ENCODE peak calls at places on chromosomes 5 and 9, in six cellular contexts. E is osteocyte; N is IMR-90; Y is left ventricle myocardium inferior; Z is heart right ventricle; H is CD8-positive, alpha-beta T cell. D is an unnamed sample.

GRCh38 chr9:127954831-127955293 is 17.2 kb upstream of the DPM2 start:
- DNase-seq in E (no peak), N (no peak), Y (no peak), Z (peak; percentile 10), H (no peak), D (no peak)

GRCh38 chr9:16509946-16510504 is 360.4 kb downstream of the BNC2 start:
- DNase-seq in E (no peak), N (peak; percentile 81), Y (no peak), Z (no peak), H (no peak), D (no peak)

GRCh38 chr5:160054047-160054446 is 45.1 kb downstream of the TTC1 start:
- DNase-seq in E (no peak), N (peak; percentile 61), Y (no peak), Z (no peak), H (no peak), D (no peak)

GRCh38 chr5:97071101-97071500 is 71.3 kb downstream of the LIX1 start:
- DNase-seq in E (no peak), N (peak; percentile 93), Y (no peak), Z (no peak), H (no peak), D (no peak)

GRCh38 chr5:158456756-158457155 is 597.8 kb upstream of the CLINT1 start:
- DNase-seq in E (no peak), N (peak; percentile 94), Y (no peak), Z (no peak), H (no peak), D (no peak)

GRCh38 chr5:141100243-141100805 is at the start of gene PCDHB3:
- DNase-seq in E (no peak), N (peak; percentile 16), Y (peak; percentile 40), Z (no peak), H (no peak), D (no peak)

GRCh38 chr5:127884416-127884815 is 181.2 kb downstream of the CCDC192 start:
- DNase-seq in E (no peak), N (no peak), Y (no peak), Z (no peak), H (no peak), D (no peak)

GRCh38 chr9:101977614-101978210 is 239.3 kb upstream of the GRIN3A start:
- DNase-seq in E (no peak), N (peak; percentile 12), Y (no peak), Z (no peak), H (no peak), D (no peak)

GRCh38 chr5:174056064-174056842 is 10.7 kb downstream of the NSG2 start:
- DNase-seq in E (no peak), N (no peak), Y (peak; percentile 57), Z (peak; percentile 40), H (no peak), D (no peak)

GRCh38 chr9:134403682-134404301 is 77.5 kb downstream of the RXRA start:
- DNase-seq in E (no peak), N (peak; percentile 87), Y (peak; percentile 87), Z (peak; percentile 84), H (peak; percentile 25), D (no peak)

GRCh38 chr5:65483474-65484346 is 2.0 kb upstream of the ADAMTS6 start:
- DNase-seq in E (no peak), N (peak; percentile 86), Y (no peak), Z (no peak), H (no peak), D (no peak)

GRCh38 chr5:33489481-33490067 is 48.8 kb downstream of the TARS1 start:
- DNase-seq in E (no peak), N (no peak), Y (no peak), Z (no peak), H (no peak), D (no peak)

GRCh38 chr5:112604741-112605390 is 132.8 kb upstream of the APC start:
- DNase-seq in E (no peak), N (no peak), Y (no peak), Z (no peak), H (no peak), D (no peak)

GRCh38 chr5:158390556-158390955 is 531.6 kb upstream of the CLINT1 start:
- DNase-seq in E (no peak), N (peak; percentile 87), Y (no peak), Z (no peak), H (no peak), D (no peak)

GRCh38 chr9:111481885-111482636 is 2.1 kb downstream of the ECPAS start:
- DNase-seq in E (no peak), N (peak; percentile 63), Y (no peak), Z (no peak), H (no peak), D (no peak)

GRCh38 chr5:35244171-35244570 is 13.9 kb upstream of the PRLR start:
- DNase-seq in E (no peak), N (no peak), Y (no peak), Z (no peak), H (no peak), D (no peak)

GRCh38 chr5:35248843-35249780 is 18.8 kb upstream of the PRLR start:
- DNase-seq in E (no peak), N (peak; percentile 8), Y (no peak), Z (no peak), H (no peak), D (no peak)

GRCh38 chr5:35246411-35246810 is 16.1 kb upstream of the PRLR start:
- DNase-seq in E (no peak), N (no peak), Y (no peak), Z (no peak), H (no peak), D (no peak)

GRCh38 chr5:35247645-35248034 is 17.4 kb upstream of the PRLR start:
- DNase-seq in E (no peak), N (no peak), Y (no peak), Z (no peak), H (no peak), D (no peak)

DNA sequence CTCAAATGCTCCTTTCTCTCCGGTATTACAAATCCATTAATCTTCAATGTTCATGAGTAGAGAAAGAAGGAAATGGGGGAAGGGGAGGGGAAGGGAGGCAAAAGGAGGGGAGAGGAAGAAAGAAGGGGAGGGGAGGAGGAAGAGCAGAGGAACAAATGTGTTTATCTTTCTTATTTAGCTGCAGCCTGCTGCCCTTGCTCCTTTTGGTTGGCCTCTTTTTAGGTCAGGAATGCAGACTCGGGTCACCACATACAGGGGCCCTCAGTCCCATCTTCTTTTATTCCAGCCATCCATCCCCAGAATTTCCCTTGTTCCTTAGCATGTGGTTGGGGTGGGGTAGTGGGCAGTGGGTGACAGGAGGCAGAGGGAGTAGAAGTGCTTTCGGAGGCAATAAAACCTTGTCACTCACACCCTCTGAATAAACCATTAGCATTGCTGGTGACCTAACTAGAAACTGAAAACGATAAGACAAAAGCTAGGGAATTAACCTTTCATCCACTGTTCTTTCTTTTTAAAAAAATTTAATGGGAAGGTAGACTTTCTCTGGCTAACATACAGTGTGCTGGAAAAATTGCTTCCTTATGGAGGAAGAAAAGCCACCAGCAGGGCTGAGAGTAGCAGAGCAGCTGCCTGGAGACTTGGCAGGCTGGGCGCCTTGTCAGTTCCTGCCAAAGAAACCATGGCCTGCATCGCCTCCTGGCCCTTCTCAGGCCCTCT is 16.8 kb upstream of the PRLR start:
- DNase-seq in E (no peak), N (no peak), Y (peak; percentile 38), Z (peak; percentile 58), H (no peak), D (no peak)
- TF ChIP-seq CTCF in E (no peak), N (no peak), Y (peak; percentile 27), Z (no peak), H (no peak), D (peak; percentile 47)

GRCh38 chr9:129182122-129182521 is 4.1 kb upstream of the IER5L start:
- DNase-seq in E (no peak), N (no peak), Y (no peak), Z (no peak), H (no peak), D (no peak)

GRCh38 chr9:129184743-129185142 is 6.7 kb upstream of the IER5L start:
- DNase-seq in E (no peak), N (no peak), Y (no peak), Z (no peak), H (no peak), D (no peak)

GRCh38 chr9:129181246-129181645 is 3.2 kb upstream of the IER5L start:
- DNase-seq in E (no peak), N (no peak), Y (no peak), Z (no peak), H (no peak), D (no peak)

GRCh38 chr9:129183495-129184308 is 5.6 kb upstream of the IER5L start:
- DNase-seq in E (no peak), N (peak; percentile 21), Y (no peak), Z (no peak), H (no peak), D (no peak)

GRCh38 chr9:129182625-129183494 is 4.8 kb upstream of the IER5L start:
- DNase-seq in E (no peak), N (no peak), Y (no peak), Z (peak; percentile 44), H (no peak), D (no peak)
- TF ChIP-seq CTCF in E (peak; percentile 49), N (peak; percentile 29), Y (peak; percentile 59), Z (no peak), H (no peak), D (peak; percentile 74)

DNA sequence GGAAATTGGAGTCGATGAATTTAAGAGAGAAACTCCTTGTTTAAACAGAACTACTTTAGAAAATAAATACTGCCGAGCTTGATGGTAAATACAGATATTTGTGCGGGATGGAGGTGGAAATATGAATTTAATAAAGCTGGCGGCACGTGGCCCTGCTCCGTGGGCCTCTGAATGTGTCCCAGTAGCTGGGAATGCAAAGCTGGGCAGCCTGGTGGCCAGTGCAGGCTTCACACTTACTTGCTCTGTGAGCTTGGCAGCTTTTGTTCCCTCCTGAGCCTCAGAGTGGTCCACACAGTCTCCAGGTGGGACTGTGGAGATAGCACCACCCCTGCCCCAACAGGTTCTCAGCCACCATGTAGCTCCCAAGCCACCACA is 45.9 kb downstream of the BARX1 start:
- DNase-seq in E (no peak), N (no peak), Y (no peak), Z (no peak), H (no peak), D (no peak)
- TF ChIP-seq CTCF in E (no peak), N (no peak), Y (no peak), Z (no peak), H (no peak), D (peak; percentile 42)

GRCh38 chr5:80185095-80185494 is 70.8 kb downstream of the SERINC5 start:
- DNase-seq in E (no peak), N (no peak), Y (no peak), Z (no peak), H (no peak), D (no peak)
- TF ChIP-seq CTCF in E (no peak), N (no peak), Y (no peak), Z (no peak), H (no peak), D (no peak)

DNA sequence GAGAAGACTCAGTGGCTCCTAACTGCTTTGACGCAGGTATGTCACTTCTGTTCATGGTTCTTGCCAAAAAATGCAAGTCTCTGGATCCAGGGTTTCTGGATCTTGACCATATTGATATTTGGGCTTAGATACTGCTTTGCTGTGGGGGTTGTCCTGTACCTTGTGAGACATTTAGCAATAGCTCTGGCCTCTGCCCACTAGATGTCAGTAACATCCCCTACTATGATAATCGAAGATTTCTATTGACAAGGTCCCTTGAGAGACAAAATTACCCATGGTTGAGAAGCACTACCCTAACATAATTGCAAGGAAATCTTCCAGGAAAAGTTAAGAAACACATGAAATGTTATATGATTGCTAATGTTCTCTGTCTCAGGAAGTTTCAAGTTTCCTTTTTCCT is 285.4 kb downstream of the TMEM232 start:
- DNase-seq in E (no peak), N (peak; percentile 31), Y (no peak), Z (no peak), H (no peak), D (no peak)
- TF ChIP-seq CTCF in E (peak; percentile 62), N (peak; percentile 45), Y (no peak), Z (no peak), H (no peak), D (peak; percentile 59)

D was measured in type B pancreatic cell.